ENCODE peak calls at places on chromosomes 2 and 18, in five cellular contexts. V, S, U, L and Y are unnamed samples.

GRCh38 chr2:160405077-160405865 is 88.3 kb downstream of the RBMS1 start:
- DNase-seq in U (no peak), S (no peak), L (no peak), V (no peak), Y (no peak)

GRCh38 chr2:217510790-217511291 is 492.0 kb downstream of the TNS1 start:
- DNase-seq in U (peak), S (peak), L (peak), V (peak), Y (peak)

GRCh38 chr2:178978667-178979066 is 71.3 kb downstream of the CCDC141 start:
- DNase-seq in V (no peak), U (no peak), L (no peak), S (no peak), Y (no peak)

GRCh38 chr2:88658890-88659881 is 31.9 kb upstream of the EIF2AK3 start:
- DNase-seq in U (peak), L (no peak), V (peak), S (no peak), Y (no peak)

GRCh38 chr2:46495347-46496030 is 16.1 kb downstream of the TMEM247 start:
- DNase-seq in L (no peak), V (no peak), S (no peak), U (no peak), Y (no peak)

GRCh38 chr2:229431331-229431954 is 160.4 kb upstream of the PID1 start:
- DNase-seq in S (no peak), U (peak), V (peak), L (no peak), Y (peak)

GRCh38 chr2:23497536-23497935 is 112.6 kb downstream of the KLHL29 start:
- DNase-seq in V (no peak), U (no peak), S (no peak), L (no peak), Y (no peak)

GRCh38 chr2:128550801-128551416 is 232.2 kb upstream of the HS6ST1 start:
- DNase-seq in L (no peak), V (no peak), S (no peak), U (no peak), Y (no peak)

GRCh38 chr2:233929352-233929843 is 12.2 kb downstream of the TRPM8 start:
- DNase-seq in U (no peak), V (no peak), L (no peak), S (peak), Y (no peak)

GRCh38 chr2:48248251-48248933 is 281.6 kb upstream of the STON1 start:
- DNase-seq in L (peak), U (peak), V (peak), S (peak), Y (no peak)

GRCh38 chr2:239466046-239466754 is 65.4 kb upstream of the HDAC4 start:
- DNase-seq in L (no peak), S (no peak), U (no peak), V (no peak), Y (no peak)

GRCh38 chr2:239463541-239464165 is 62.8 kb upstream of the HDAC4 start:
- DNase-seq in V (no peak), S (no peak), U (no peak), L (no peak), Y (no peak)

GRCh38 chr2:239462671-239463506 is 62.1 kb upstream of the HDAC4 start:
- DNase-seq in U (no peak), L (no peak), V (no peak), S (no peak), Y (no peak)

GRCh38 chr2:239465017-239466001 is 64.5 kb upstream of the HDAC4 start:
- DNase-seq in S (peak), U (no peak), V (no peak), L (no peak), Y (no peak)

DNA sequence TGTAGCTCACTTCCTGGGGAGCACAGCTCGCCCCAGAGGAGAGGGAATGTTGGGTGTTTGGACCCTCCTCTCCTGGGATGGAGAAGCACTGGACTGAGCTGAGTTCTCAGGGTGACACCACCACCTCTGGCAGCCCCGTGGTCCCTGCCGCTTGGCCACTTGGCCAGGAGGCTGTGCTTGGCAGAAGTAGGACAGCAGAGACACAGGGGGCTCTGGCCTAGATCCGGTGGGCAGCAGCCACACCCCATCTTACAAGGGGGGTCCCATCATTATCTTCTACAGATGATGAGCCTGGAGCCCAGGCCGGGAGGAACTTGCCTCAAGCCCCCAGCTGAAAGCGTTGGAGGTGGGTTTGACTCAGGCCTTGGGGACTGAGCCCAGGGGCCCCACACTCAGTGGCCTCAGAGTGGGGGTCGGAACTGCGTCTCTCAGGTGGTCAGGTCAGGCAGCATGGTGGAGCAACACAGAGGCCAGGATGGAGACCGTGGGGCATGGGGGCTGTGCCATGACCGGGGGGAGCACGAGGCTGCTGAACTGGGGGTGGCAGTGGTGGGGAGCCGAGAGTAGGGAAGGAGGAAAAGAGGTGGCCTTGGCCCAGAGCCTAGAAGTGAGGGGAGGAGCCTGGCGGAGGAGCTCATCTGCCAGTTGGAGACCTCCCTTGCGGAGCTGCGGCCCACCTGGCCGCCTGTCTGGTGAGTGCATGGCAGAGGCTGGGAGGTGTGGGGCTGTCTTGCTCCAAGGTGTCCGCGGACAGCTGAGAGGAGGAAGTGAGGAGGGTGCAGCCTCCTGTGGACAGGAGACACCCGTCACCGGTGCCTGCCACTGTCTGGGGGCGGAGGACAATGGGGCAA is 63.6 kb upstream of the HDAC4 start:
- DNase-seq in V (no peak), S (no peak), L (no peak), U (no peak), Y (no peak)
- TF ChIP-seq REST in V (no peak), S (no peak), L (no peak), U (no peak), Y (no peak)

DNA sequence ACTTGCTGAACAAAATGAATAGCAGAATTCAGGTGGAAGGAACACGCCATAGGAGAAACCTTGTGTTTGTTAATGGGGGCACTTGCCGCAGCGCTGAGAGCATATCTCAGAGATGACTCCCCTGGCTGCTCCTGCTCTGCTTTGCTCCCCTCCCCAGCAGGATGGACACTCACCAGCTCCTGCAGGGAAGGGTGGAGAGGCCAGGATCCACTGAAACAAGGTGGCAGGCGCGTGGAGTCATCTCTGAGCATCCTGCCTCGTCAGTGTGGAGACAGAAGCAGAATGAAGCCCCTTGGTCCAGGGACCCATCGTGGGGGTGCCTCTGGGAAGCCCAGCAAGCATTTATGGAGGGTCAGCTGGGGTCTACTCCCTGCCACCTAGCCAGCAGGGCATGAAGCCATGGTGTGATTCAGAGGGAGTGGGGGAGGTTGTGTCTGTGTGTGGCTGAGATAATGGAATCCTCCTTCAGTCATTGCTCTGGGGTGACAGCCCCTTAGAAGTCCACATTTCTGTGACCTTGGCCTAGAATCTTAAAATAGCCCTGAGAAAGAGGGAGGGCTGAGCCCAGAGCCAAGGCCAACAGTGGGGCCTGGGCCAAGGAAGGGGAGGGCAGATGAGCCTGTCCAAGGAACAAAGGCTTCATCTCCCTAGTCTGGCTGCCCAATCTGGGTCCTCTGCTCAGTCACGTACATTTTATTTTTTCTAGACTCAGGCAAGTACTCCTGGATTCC is 215.5 kb downstream of the ZBTB7C start:
- DNase-seq in L (no peak), V (no peak), S (no peak), U (no peak), Y (no peak)
- TF ChIP-seq EP300 in L (no peak), V (no peak), S (no peak), U (no peak), Y (no peak)

GRCh38 chr18:77526962-77527361 is 277.3 kb downstream of the GALR1 start:
- DNase-seq in L (no peak), V (no peak), S (no peak), U (no peak), Y (no peak)

GRCh38 chr18:77520767-77521166 is 271.1 kb downstream of the GALR1 start:
- DNase-seq in V (no peak), U (no peak), L (no peak), S (no peak), Y (no peak)

GRCh38 chr18:77522031-77522675 is 272.5 kb downstream of the GALR1 start:
- DNase-seq in S (no peak), V (no peak), U (no peak), L (no peak), Y (no peak)

GRCh38 chr18:77528877-77529276 is 279.2 kb downstream of the GALR1 start:
- DNase-seq in S (no peak), L (no peak), V (no peak), U (no peak), Y (no peak)

DNA sequence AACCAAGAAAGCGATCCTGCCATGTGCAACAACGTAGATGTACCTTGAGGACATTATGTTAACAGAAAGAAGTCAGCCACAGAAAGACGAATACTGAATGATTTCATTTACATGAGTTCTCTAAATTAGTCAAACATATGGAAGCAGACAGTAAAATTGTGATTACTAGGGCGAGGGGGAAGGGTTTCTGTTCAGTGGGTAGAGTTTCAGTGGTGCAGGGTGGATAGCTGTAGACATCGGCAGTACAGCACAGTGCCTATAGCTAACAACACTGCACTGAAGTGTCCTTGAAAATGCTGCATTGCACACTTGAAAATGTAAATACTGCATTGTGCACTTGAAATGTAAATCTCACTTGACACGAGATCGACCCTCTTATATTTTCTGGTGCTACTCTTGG is 275.3 kb downstream of the GALR1 start:
- DNase-seq in V (no peak), U (no peak), L (no peak), S (no peak), Y (no peak)
- TF ChIP-seq REST in V (no peak), U (no peak), L (no peak), S (no peak), Y (no peak)

GRCh38 chr2:36461039-36461681 is 105.6 kb downstream of the CRIM1 start:
- DNase-seq in U (no peak), S (peak), V (peak), L (peak), Y (no peak)
- TF ChIP-seq EP300 in U (no peak), S (peak), V (no peak), L (no peak), Y (no peak)

GRCh38 chr2:122927217-122927616 is 1097.9 kb upstream of the CNTNAP5 start:
- DNase-seq in U (no peak), S (no peak), V (no peak), L (no peak), Y (no peak)
- TF ChIP-seq REST in U (no peak), S (no peak), V (no peak), L (no peak), Y (no peak)